ENCODE peak calls at places on chromosomes 12 and 14, in four cellular contexts. L is K562, X is A549, H is GM12878. F is an unnamed sample.

GRCh38 chr12:2697057-2697456 is 97.7 kb upstream of the FKBP4 start:
- DNase-seq in H (no peak), X (no peak), L (no peak), F (no peak)

GRCh38 chr12:122635471-122635870 is 67.7 kb downstream of the HCAR2 start:
- DNase-seq in H (no peak), L (no peak), X (no peak), F (no peak)

GRCh38 chr14:32818576-32818975 is 120.1 kb upstream of the NPAS3 start:
- DNase-seq in L (no peak), H (no peak), X (no peak), F (no peak)

GRCh38 chr12:3199551-3200031 is 122.4 kb downstream of the TSPAN9 start:
- DNase-seq in L (no peak), X (no peak), H (no peak), F (no peak)

GRCh38 chr14:94345344-94346072 is 22.4 kb upstream of the SERPINA6 start:
- DNase-seq in X (peak), L (no peak), H (no peak), F (no peak)

GRCh38 chr14:54187439-54187838 is 209.4 kb upstream of the CDKN3 start:
- DNase-seq in H (no peak), L (no peak), X (no peak), F (no peak)

GRCh38 chr14:102029956-102030355 is 56.9 kb downstream of the HSP90AA1 start:
- DNase-seq in L (no peak), H (no peak), X (no peak), F (no peak)

GRCh38 chr12:65586796-65587195 is 237.5 kb upstream of the HMGA2 start:
- DNase-seq in X (no peak), L (no peak), H (no peak), F (no peak)

GRCh38 chr12:12521044-12521485 is 41.6 kb downstream of the DUSP16 start:
- DNase-seq in L (no peak), X (no peak), H (no peak), F (no peak)

GRCh38 chr12:3493225-3494049 is 2.4 kb downstream of the PRMT8 start:
- DNase-seq in L (no peak), X (no peak), H (no peak), F (no peak)

GRCh38 chr12:5201554-5202243 is 158.0 kb downstream of the KCNA5 start:
- DNase-seq in X (no peak), H (no peak), L (peak), F (no peak)

GRCh38 chr12:113088971-113089756 is 32.6 kb downstream of the DTX1 start:
- DNase-seq in X (no peak), L (no peak), H (peak), F (no peak)

GRCh38 chr12:23559268-23559753 is 390.2 kb downstream of the SOX5 start:
- DNase-seq in X (no peak), H (no peak), L (no peak), F (no peak)

GRCh38 chr12:66708704-66709443 is 30.0 kb upstream of the GRIP1 start:
- DNase-seq in H (no peak), X (no peak), L (no peak), F (peak)

GRCh38 chr12:3136641-3137267 is 59.6 kb downstream of the TSPAN9 start:
- DNase-seq in X (no peak), H (no peak), L (no peak), F (no peak)

GRCh38 chr14:74846968-74847549 is 28.9 kb downstream of the PROX2 start:
- DNase-seq in H (no peak), L (no peak), X (no peak), F (no peak)

GRCh38 chr12:113899042-113899843 is 66.9 kb downstream of the RBM19 start:
- DNase-seq in L (no peak), X (no peak), H (no peak), F (no peak)

GRCh38 chr12:92133795-92134637 is 11.6 kb downstream of the BTG1 start:
- DNase-seq in X (no peak), H (no peak), L (no peak), F (peak)

GRCh38 chr12:59615392-59616165 is 19.8 kb downstream of the SLC16A7 start:
- DNase-seq in H (no peak), X (no peak), L (no peak), F (no peak)

GRCh38 chr12:98532687-98533304 is 17.4 kb downstream of the TMPO start:
- DNase-seq in X (peak), L (peak), H (no peak), F (peak)

GRCh38 chr12:130339946-130340345 is 2.3 kb downstream of the PIWIL1 start:
- DNase-seq in L (no peak), X (peak), H (no peak), F (no peak)

GRCh38 chr12:94250130-94250529 is 101.8 kb downstream of the PLXNC1 start:
- DNase-seq in H (no peak), L (no peak), X (no peak), F (no peak)

GRCh38 chr12:121190523-121191031 is 19.4 kb upstream of the P2RX4 start:
- DNase-seq in L (no peak), X (no peak), H (no peak), F (peak)

GRCh38 chr12:119649202-119649808 is 18.6 kb upstream of the PRKAB1 start:
- DNase-seq in X (peak), H (no peak), L (peak), F (peak)

DNA sequence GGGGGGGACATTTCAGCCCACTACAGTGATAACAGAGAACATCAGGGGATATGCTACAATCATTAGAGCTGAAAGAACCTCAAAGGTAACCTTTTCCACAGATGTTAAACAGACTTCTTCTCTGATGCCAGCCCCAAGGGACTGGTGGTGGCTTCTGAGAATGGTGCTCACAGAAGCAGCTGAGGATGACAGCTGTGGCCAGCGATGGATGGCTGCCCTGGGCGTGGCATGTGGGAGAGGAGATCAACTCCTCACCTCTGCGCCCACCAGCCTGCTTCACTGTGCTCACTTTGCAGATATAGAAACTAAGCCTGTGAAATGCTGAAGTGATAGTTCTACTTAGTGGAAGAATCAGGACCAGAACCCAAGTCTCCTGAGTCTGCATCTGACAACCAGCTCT is 33.0 kb downstream of the FOXN3 start:
- DNase-seq in H (peak), L (no peak), X (no peak), F (no peak)
- TF ChIP-seq MYC in H (no peak), L (no peak), X (no peak), F (no peak)

GRCh38 chr12:46268349-46268616 is 560 bp downstream of the SLC38A1 start:
- DNase-seq in H (no peak), L (no peak), X (no peak), F (no peak)
- H3K4me3 ChIP-seq in H (peak), L (peak), X (peak), F (peak)

DNA sequence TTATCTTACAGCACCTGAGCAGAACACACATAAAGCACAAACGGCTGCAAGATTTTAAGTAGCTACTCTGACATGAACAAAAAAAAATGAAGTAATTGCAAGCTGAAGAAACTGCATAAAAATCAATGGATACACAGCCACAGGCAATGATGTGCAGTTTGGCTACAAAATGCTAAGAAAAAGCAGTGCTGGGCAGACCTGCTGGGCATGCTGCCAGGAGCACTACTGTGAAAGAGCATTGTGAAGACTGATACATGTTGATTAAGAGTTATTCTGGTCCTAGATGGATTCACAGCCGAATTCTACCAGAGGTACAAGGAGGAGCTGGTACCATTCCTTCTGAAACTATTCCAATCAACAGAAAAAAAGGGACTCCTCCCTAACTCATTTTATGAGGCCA is 20.1 kb upstream of the RTN1 start:
- DNase-seq in H (no peak), L (no peak), X (no peak), F (no peak)
- TF ChIP-seq CTCF in H (no peak), L (no peak), X (no peak), F (no peak)

DNA sequence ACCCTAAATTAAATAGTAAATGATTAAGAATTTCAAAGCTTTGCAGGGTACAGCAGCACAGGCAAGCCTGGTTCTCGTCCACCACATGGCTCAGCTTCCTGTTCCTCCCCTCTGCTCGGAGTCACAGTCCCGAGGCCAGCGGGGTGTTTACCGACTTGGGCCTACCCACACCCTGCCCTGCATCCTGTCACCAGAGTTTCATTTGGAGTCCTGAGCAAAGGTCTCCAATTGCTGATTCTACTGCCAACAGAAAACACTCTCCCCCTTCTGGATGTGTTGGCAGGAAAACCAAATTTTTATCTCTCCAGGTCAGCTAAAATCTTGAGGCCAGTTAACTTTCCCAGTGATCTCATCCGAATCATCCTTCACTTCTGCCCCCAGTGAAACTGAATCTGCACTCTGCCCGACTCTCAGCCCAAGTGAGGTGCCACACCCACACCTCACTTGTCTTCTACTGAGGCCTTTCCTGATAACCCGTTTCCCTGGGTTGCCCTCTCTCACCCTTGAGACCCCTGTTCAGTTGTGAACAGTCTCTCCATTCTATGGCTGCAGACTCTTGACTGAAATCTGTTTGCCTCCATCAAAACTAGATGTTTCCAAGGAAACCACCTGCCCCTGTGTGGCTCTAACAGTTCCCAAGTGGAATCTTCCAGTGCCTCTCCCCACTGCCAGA is 71.2 kb downstream of the VCPKMT start:
- DNase-seq in X (no peak), L (no peak), H (peak), F (peak)
- TF ChIP-seq MYC in X (no peak), L (no peak), H (no peak), F (peak)

DNA sequence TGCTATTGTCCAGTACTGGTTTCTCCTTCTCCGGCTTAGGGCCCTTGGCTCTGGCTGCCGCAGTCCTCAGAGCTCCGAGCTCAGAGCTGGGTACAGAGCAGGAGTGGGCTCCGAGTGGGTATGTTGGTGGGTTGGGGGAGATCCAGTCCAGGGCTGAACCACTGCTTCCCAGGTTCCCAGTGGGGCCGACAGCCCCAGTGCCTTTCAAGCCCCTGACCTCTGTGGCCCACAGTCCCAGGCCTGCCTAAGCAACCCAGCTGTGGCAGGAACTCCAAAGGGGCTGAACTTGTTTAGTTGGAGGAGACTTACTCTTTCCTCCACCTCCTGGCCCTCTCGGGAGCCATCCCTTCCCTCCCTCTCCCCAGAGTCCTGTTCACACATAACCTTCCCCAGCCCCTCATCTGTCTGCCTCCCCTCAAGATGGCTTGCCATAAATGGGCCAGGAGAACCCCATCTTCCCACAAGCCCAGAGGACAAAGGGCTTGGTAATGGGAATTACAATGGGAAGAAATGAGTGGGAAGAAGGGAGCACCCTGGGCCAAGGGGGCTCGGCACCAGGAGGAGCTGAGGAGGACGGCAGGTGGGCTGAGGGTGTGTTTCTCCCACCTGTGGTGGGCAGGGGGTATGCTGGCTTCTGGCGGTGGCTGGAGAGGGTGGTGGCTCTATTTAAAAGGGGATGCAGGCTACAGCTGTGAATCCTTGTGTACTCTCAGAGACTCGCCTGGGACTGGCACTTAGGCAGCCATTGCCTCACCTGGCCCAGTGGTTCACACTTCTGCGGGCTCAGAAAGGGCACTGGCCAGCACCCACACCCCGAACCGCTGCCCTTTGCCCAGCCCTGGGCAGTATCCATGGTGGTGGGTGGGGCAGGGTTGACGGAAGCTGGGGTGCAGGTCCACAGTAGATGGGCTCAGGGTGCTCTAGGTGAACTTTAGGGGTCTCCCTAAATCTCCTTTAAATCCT is 3.8 kb upstream of the MYH6 start:
- DNase-seq in L (no peak), H (no peak), X (no peak), F (no peak)
- H3K4me3 ChIP-seq in L (no peak), H (no peak), X (no peak), F (no peak)

DNA sequence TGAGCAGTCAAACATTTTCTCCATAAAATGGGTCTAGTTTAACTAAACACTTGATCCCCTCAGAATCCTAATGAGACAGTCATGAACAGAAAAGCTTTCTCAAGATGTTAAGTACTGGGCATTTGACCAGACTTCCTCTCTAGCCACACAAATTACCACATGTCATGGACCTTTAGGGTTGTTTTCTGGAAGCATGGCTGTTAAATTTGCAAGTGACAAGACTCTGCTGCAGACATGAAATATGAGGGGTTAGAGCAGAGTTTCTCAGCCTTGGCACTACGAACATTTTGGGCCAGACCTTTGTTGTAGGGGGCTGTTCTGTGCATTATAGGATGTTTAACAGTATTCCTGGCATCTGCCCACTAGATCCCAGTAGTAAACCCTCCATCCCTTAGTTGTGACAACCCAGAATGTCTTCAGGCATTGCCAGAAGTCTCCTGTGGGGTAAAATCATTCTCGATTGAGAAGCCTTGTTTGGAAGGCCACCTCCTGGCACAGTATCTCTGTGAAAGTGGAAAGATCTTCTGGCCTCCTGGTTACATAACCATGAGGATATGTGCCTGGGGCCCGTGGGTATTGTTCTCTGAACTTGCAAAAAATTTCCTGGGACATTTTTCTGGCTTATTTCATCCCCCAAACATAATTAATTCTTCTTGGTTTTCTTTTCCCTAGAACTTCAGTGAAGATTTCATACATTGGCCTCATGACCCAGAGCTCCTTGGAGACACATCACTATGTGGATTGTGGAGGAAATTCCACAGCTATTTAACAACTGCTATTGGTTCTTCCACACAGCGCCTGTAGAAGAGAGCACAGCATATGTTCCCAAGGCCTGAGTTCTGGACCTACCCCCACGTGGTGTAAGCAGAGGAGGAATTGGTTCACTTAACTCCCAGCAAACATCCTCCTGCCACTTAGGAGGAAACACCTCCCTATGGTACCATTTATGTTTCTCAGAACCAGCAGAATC is 4.3 kb downstream of the TMEM106C start:
- DNase-seq in X (no peak), H (no peak), L (no peak), F (no peak)
- TF ChIP-seq CTCF in X (no peak), H (no peak), L (no peak), F (no peak)

DNA sequence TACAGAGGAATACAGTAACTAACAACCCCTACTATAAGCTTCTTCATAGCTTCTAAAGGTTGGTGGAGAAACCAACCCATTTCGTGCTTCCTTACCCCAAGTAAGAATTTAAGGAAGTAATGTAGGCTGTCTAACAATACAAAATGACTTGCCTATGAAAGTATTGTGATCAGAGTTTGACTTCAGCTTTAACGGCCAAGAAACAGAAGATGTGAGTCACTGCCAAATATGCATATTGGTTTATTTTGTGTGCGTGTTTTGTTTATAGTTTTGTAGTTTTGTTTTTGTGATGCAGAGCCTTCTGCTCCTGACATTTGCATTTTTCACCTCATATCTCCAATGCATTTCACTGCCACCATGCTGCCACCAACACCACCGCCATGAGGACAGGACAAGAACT is 146.1 kb downstream of the FBXL14 start:
- DNase-seq in L (no peak), H (no peak), X (no peak), F (no peak)
- TF ChIP-seq MYC in L (no peak), H (no peak), X (no peak), F (no peak)

GRCh38 chr14:104891664-104892500 is 26.8 kb downstream of the CEP170B start:
- DNase-seq in H (no peak), X (no peak), L (no peak), F (peak)
- H3K4me3 ChIP-seq in H (no peak), X (no peak), L (no peak), F (no peak)

DNA sequence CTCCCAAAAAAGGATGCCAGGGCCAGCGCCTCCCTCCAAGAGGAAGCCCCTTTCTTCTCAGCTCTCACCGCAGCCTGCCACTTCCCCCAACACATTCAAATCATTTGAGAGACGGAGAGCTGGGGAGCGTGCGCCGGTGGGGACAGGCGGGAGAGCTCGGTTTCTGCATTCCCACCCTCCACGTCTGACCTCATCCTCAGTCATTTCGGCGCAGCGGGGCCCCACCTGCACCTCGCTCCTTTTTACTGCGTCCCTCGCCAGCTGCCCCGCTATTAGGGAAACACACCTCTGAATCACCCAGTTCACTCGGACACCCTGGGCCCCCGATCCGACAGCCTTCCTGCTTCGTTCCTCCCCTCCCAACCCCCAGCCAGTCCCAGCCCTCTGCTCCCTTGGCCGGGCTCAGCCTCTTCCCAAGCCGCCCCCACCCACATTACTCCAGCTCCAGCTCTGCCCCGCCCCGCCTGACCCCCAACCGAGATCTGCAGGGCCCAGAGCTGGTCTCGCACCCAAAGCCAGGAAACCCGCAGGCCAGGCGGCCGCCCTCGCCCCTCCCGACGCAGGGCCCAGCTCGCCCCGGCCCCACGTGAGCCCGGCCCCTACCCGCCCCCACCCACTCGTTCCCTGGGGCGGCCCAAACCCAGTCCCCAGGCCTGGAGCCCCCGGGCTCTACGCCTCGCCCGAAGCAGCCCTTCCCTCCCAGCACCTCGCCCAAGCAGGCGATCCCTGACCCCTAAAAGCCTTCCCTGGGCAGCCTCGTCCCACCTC is 797 bp downstream of the CORO1C start:
- DNase-seq in X (peak), H (no peak), L (peak), F (peak)
- TF ChIP-seq CTCF in X (no peak), H (no peak), L (no peak), F (no peak)

GRCh38 chr12:103903979-103904378 is 26.2 kb upstream of the HSP90B1 start:
- DNase-seq in H (no peak), L (no peak), X (no peak), F (no peak)

GRCh38 chr12:103905730-103906349 is 24.4 kb upstream of the HSP90B1 start:
- DNase-seq in L (no peak), X (no peak), H (no peak), F (no peak)

GRCh38 chr12:103901518-103902173 is 28.6 kb upstream of the HSP90B1 start:
- DNase-seq in H (no peak), L (no peak), X (no peak), F (no peak)
- TF ChIP-seq MYC in H (no peak), L (no peak), X (no peak), F (no peak)

F was measured in NB4.